ENCODE peak calls at places on chromosomes 4 and X, in four cellular contexts. Z is IMR-90, U is hepatocyte, L is neuronal stem cell. X is an unnamed sample.

GRCh38 chr4:104942990-104943758 is 203.5 kb upstream of the TET2 start:
- DNase-seq in Z (no peak), U (no peak), L (no peak), X (no peak)

GRCh38 chr4:107719211-107719926 is 665 bp downstream of the PAPSS1 start:
- DNase-seq in Z (peak; percentile 26), U (no peak), L (no peak), X (peak; percentile 51)

GRCh38 chr4:158995963-158996362 is 106.9 kb upstream of the RAPGEF2 start:
- DNase-seq in Z (no peak), U (no peak), L (no peak), X (no peak)

GRCh38 chrX:47178337-47178736 is 15.3 kb upstream of the UBA1 start:
- DNase-seq in Z (no peak), U (no peak), L (no peak), X (no peak)

GRCh38 chr4:15147709-15148651 is 145.7 kb downstream of the CPEB2 start:
- DNase-seq in Z (no peak), U (no peak), L (no peak), X (no peak)

GRCh38 chrX:103151799-103152198 is 58.9 kb upstream of the NXF3 start:
- DNase-seq in Z (no peak), U (no peak), L (no peak), X (no peak)

GRCh38 chr4:42655921-42656735 is 777 bp downstream of the ATP8A1 start:
- DNase-seq in Z (no peak), U (peak; percentile 37), L (peak; percentile 8), X (peak; percentile 22)

GRCh38 chr4:1751919-1752283 is 30.6 kb downstream of the TACC3 start:
- DNase-seq in Z (no peak), U (no peak), L (no peak), X (no peak)

GRCh38 chr4:176841730-176842129 is 49.0 kb upstream of the VEGFC start:
- DNase-seq in Z (peak; percentile 92), U (no peak), L (no peak), X (no peak)

GRCh38 chr4:4884611-4885010 is 25.1 kb downstream of the MSX1 start:
- DNase-seq in Z (no peak), U (no peak), L (no peak), X (no peak)

GRCh38 chr4:54384563-54384962 is 155.5 kb downstream of the PDGFRA start:
- DNase-seq in Z (peak; percentile 39), U (peak; percentile 34), L (no peak), X (no peak)

GRCh38 chr4:94413085-94413685 is 38.6 kb upstream of the PDLIM5 start:
- DNase-seq in Z (peak; percentile 26), U (no peak), L (no peak), X (no peak)

GRCh38 chr4:79987401-79987800 is 85.6 kb downstream of the ANTXR2 start:
- DNase-seq in Z (peak; percentile 16), U (no peak), L (no peak), X (no peak)
- H3K27ac ChIP-seq in Z (no peak overlapping the region), U (no peak overlapping the region), L (no peak overlapping the region), X (no peak overlapping the region)

GRCh38 chr4:25656031-25656430 is 380 bp downstream of the SLC34A2 start:
- DNase-seq in Z (no peak), U (no peak), L (no peak), X (no peak)
- H3K4me3 ChIP-seq in Z (no peak overlapping the region), U (peak overlapping the region; percentile 18), L (no peak overlapping the region), X (peak overlapping the region; percentile 42)

GRCh38 chr4:37995981-37996770 is 36.0 kb downstream of the PTTG2 start:
- DNase-seq in Z (no peak), U (no peak), L (no peak), X (no peak)

GRCh38 chr4:37999000-37999745 is 39.0 kb downstream of the PTTG2 start:
- DNase-seq in Z (no peak), U (peak; percentile 25), L (no peak), X (no peak)

GRCh38 chr4:37995299-37995821 is 35.2 kb downstream of the PTTG2 start:
- DNase-seq in Z (no peak), U (no peak), L (no peak), X (no peak)

GRCh38 chr4:37994569-37994968 is 34.4 kb downstream of the PTTG2 start:
- DNase-seq in Z (no peak), U (no peak), L (no peak), X (no peak)

GRCh38 chr4:37998225-37998624 is 38.0 kb downstream of the PTTG2 start:
- DNase-seq in Z (no peak), U (no peak), L (no peak), X (no peak)
- H3K4me1 ChIP-seq in Z (peaks cover 3% of the 10 kb centered on the region), U (no peaks in the 10 kb centered on the region), L (peaks cover 5% of the 10 kb centered on the region), X (no peaks in the 10 kb centered on the region)

GRCh38 chrX:16191605-16192004 is 24.3 kb downstream of the MAGEB17 start:
- DNase-seq in Z (no peak), U (no peak), L (no peak), X (no peak)

GRCh38 chrX:16188687-16189086 is 21.4 kb downstream of the MAGEB17 start:
- DNase-seq in Z (peak; percentile 57), U (no peak), L (no peak), X (no peak)

GRCh38 chrX:16187024-16187698 is 19.9 kb downstream of the MAGEB17 start:
- DNase-seq in Z (peak; percentile 11), U (no peak), L (no peak), X (no peak)

GRCh38 chrX:16186380-16187007 is 19.2 kb downstream of the MAGEB17 start:
- DNase-seq in Z (no peak), U (no peak), L (no peak), X (no peak)

DNA sequence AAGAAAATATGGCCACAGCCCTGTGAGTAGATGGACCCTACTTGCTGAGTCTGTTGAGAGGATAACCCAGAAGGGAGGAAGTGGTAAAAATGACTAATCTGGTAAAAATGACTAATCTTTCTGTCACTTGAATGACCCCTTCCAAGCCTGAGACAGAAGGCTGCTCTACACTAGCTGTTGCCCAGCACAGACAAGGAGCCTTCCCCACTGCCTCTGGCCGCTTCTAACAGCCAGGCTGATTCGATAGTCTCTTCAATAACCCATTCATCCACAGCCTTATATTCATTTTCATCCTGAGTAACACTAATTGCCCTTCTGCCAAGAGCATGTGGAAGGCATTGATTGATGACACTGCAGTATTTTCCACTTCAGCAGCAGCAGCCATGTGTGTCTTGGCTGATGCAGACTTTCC is 18.4 kb downstream of the MAGEB17 start:
- DNase-seq in Z (peak; percentile 88), U (no peak), L (no peak), X (no peak)
- H3K27ac ChIP-seq in Z (peak overlapping the region; percentile 27), U (no peak overlapping the region), L (no peak overlapping the region), X (no peak overlapping the region)

GRCh38 chr4:121379276-121379675 is 1.5 kb downstream of the QRFPR start:
- DNase-seq in Z (no peak), U (no peak), L (no peak), X (no peak)

GRCh38 chr4:121377065-121377464 is 3.8 kb downstream of the QRFPR start:
- DNase-seq in Z (no peak), U (no peak), L (no peak), X (no peak)

GRCh38 chr4:121376541-121376940 is 4.3 kb downstream of the QRFPR start:
- DNase-seq in Z (no peak), U (no peak), L (no peak), X (no peak)

GRCh38 chr4:121380448-121381147 is at the start of gene QRFPR:
- DNase-seq in Z (no peak), U (peak; percentile 15), L (peak; percentile 29), X (no peak)

DNA sequence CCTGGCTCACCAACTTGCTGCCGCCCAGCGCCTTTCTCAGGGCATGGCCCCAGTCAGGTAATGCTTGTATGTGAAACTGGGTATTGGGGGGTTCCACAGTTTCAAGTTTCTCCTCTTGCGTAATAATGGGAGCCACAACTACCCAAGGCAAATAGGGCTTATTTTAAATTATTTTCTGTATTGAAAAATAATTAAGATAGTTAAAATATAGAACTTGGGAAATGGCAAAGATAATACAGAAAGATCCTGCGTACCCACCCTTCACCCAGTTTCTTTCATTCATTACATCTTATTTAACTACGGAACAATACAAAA is 287 bp upstream of the QRFPR start:
- DNase-seq in Z (no peak), U (no peak), L (no peak), X (no peak)
- H3K4me3 ChIP-seq in Z (no peak overlapping the region), U (peak overlapping the region; percentile 39), L (no peak overlapping the region), X (peak overlapping the region; percentile 61)

DNA sequence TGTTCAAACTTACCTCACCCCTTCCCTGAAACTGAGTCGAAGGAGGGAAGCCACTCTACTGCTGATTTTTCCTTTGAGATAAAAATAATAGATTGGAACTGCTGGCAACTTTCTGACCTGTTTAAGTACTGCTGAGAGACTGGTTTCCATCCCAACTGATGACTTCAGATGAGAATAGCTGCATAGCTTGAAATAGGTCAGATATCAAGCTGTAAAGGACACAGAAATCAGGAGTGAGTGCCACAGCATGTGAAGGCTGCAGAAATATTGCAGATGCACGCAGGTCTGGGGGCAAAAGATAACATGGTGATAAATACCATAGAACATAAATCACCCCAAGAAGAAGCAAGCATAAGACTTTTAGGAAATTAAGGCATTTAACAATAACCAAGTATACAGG is 923.2 kb downstream of the SH3BGRL start:
- DNase-seq in Z (no peak), U (no peak), L (no peak), X (no peak)
- H3K4me1 ChIP-seq in Z (no peaks in the 10 kb centered on the region), U (no peaks in the 10 kb centered on the region), L (no peaks in the 10 kb centered on the region), X (no peaks in the 10 kb centered on the region)

DNA sequence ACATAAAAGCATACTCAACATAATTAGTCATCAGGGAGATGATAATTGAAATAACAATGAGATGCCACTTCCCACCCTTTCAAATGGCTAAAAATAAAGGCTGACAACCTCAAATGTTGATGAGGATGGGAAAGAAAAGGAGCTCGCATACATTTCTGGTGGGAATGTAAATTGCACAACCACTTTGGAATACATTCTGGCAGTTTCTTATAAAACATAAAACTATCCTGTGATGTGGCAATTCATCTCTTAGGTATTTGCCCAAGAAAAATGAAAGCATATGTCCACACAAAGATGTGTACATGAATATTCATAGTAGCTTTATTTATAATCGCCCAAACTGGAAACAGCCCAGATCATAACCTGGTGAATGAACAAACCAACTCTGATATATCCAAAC is 682 bp upstream of the ZNF275 start:
- DNase-seq in Z (peak; percentile 55), U (no peak), L (no peak), X (no peak)
- H3K27ac ChIP-seq in Z (no peak overlapping the region), U (peak overlapping the region; percentile 22), L (no peak overlapping the region), X (no peak overlapping the region)

DNA sequence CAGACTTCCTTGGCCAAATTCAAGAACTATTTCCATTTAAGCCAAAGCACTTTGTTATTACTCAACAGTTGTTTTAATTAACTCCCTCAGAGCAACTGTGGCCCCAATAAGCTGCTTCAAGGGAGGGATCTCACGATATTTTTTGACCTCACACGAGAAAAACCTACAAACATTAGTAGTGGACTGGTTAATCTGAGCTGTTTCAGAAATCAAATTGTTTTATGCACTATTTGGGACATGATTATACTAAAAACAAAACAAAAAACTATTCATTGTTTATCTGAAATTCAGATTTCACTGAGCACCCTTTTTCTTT is 74.3 kb downstream of the DCHS2 start:
- DNase-seq in Z (no peak), U (no peak), L (no peak), X (no peak)
- H3K4me3 ChIP-seq in Z (no peak overlapping the region), U (no peak overlapping the region), L (peak overlapping the region; percentile 55), X (peak overlapping the region; percentile 51)

X was measured in breast epithelium.